ENCODE peak calls at places on chromosomes 3 and 15, in eight cellular contexts. N is T-helper 2 cell, B is left kidney, F is GM23248, V is sigmoid colon, R is left ventricle myocardium inferior, Y is choroid plexus epithelial cell, M is ureter. X is an unnamed sample.

GRCh38 chr15:60883691-60884319 is 345.3 kb downstream of the RORA start:
- DNase-seq in N (no peak), B (no peak), F (no peak), V (no peak), R (no peak), Y (no peak), M (no peak), X (no peak)

GRCh38 chr3:58117561-58118305 is 93.0 kb downstream of the DNASE1L3 start:
- DNase-seq in N (no peak), B (peak), F (peak), V (no peak), R (peak), Y (peak), M (peak), X (no peak)

GRCh38 chr3:147410518-147411234 is 1.5 kb downstream of the ZIC1 start:
- DNase-seq in N (no peak), B (no peak), F (peak), V (no peak), R (no peak), Y (peak), M (no peak), X (no peak)

GRCh38 chr3:54712539-54712938 is 215.3 kb downstream of the LRTM1 start:
- DNase-seq in N (no peak), B (no peak), F (peak), V (no peak), R (no peak), Y (no peak), M (no peak), X (no peak)

GRCh38 chr3:149382091-149382467 is 4.6 kb upstream of the TM4SF1 start:
- DNase-seq in N (no peak), B (no peak), F (peak), V (no peak), R (no peak), Y (peak), M (no peak), X (no peak)

GRCh38 chr3:58041826-58042324 is 33.7 kb downstream of the FLNB start:
- DNase-seq in N (no peak), B (peak), F (peak), V (no peak), R (no peak), Y (peak), M (no peak), X (no peak)

GRCh38 chr3:97871788-97872187 is 50.0 kb downstream of the CRYBG3 start:
- DNase-seq in N (no peak), B (no peak), F (peak), V (no peak), R (no peak), Y (peak), M (no peak), X (no peak)

GRCh38 chr3:54877675-54878544 is 49.9 kb downstream of the LRTM1 start:
- DNase-seq in N (no peak), B (peak), F (peak), V (no peak), R (no peak), Y (no peak), M (no peak), X (no peak)

GRCh38 chr3:123159926-123160635 is 41.7 kb upstream of the SEC22A start:
- DNase-seq in N (no peak), B (no peak), F (peak), V (no peak), R (no peak), Y (peak), M (no peak), X (no peak)

GRCh38 chr3:191246628-191247027 is 47.6 kb downstream of the OSTN start:
- DNase-seq in N (no peak), B (no peak), F (peak), V (no peak), R (no peak), Y (peak), M (no peak), X (no peak)

GRCh38 chr3:13519392-13519791 is 29.5 kb upstream of the FBLN2 start:
- DNase-seq in N (no peak), B (no peak), F (no peak), V (no peak), R (no peak), Y (no peak), M (no peak), X (no peak)

GRCh38 chr3:115623414-115623868 is at the start of gene GAP43:
- DNase-seq in N (no peak), B (peak), F (peak), V (peak), R (peak), Y (peak), M (peak), X (peak)